ENCODE peak calls at places on chromosomes 3 and 15, in seven cellular contexts. One of them, this sample, is unnamed.

GRCh38 chr3:133837487-133838295 is 32.1 kb downstream of the SRPRB start:
- DNase-seq in heart left ventricle: no peak
- DNase-seq in natural killer cell treated with Interleukin-12 subunit alpha and Interleukin-12 subunit beta and Interleukin-15 and Interleukin-18, amount 100 ng/mL, for 72 hours: peak
- DNase-seq in BJ: no peak
- DNase-seq in COLO829: no peak
- DNase-seq in effector memory CD4-positive, alpha-beta T cell: no peak
- DNase-seq in CD4-positive, alpha-beta T cell: no peak
- DNase-seq in this sample: no peak

GRCh38 chr15:88664151-88664778 is 25.4 kb downstream of the ISG20 start:
- DNase-seq in heart left ventricle: no peak
- DNase-seq in natural killer cell treated with Interleukin-12 subunit alpha and Interleukin-12 subunit beta and Interleukin-15 and Interleukin-18, amount 100 ng/mL, for 72 hours: no peak
- DNase-seq in BJ: no peak
- DNase-seq in COLO829: no peak
- DNase-seq in effector memory CD4-positive, alpha-beta T cell: peak
- DNase-seq in CD4-positive, alpha-beta T cell: peak
- DNase-seq in this sample: no peak

GRCh38 chr3:36546196-36546595 is 165.9 kb downstream of the STAC start:
- DNase-seq in heart left ventricle: no peak
- DNase-seq in natural killer cell treated with Interleukin-12 subunit alpha and Interleukin-12 subunit beta and Interleukin-15 and Interleukin-18, amount 100 ng/mL, for 72 hours: no peak
- DNase-seq in BJ: no peak
- DNase-seq in COLO829: no peak
- DNase-seq in effector memory CD4-positive, alpha-beta T cell: no peak
- DNase-seq in CD4-positive, alpha-beta T cell: no peak
- DNase-seq in this sample: no peak

GRCh38 chr3:171825222-171825828 is 15.0 kb upstream of the PLD1 start:
- DNase-seq in heart left ventricle: no peak
- DNase-seq in natural killer cell treated with Interleukin-12 subunit alpha and Interleukin-12 subunit beta and Interleukin-15 and Interleukin-18, amount 100 ng/mL, for 72 hours: no peak
- DNase-seq in BJ: peak
- DNase-seq in COLO829: no peak
- DNase-seq in effector memory CD4-positive, alpha-beta T cell: no peak
- DNase-seq in CD4-positive, alpha-beta T cell: no peak
- DNase-seq in this sample: peak

GRCh38 chr3:134359121-134360010 is 14.9 kb downstream of the AMOTL2 start:
- DNase-seq in heart left ventricle: peak
- DNase-seq in natural killer cell treated with Interleukin-12 subunit alpha and Interleukin-12 subunit beta and Interleukin-15 and Interleukin-18, amount 100 ng/mL, for 72 hours: peak
- DNase-seq in BJ: no peak
- DNase-seq in COLO829: no peak
- DNase-seq in effector memory CD4-positive, alpha-beta T cell: no peak
- DNase-seq in CD4-positive, alpha-beta T cell: no peak
- DNase-seq in this sample: no peak

GRCh38 chr3:13294442-13295351 is 125.4 kb downstream of the NUP210 start:
- DNase-seq in heart left ventricle: no peak
- DNase-seq in natural killer cell treated with Interleukin-12 subunit alpha and Interleukin-12 subunit beta and Interleukin-15 and Interleukin-18, amount 100 ng/mL, for 72 hours: no peak
- DNase-seq in BJ: no peak
- DNase-seq in COLO829: no peak
- DNase-seq in effector memory CD4-positive, alpha-beta T cell: no peak
- DNase-seq in CD4-positive, alpha-beta T cell: no peak
- DNase-seq in this sample: no peak

GRCh38 chr15:88241060-88241459 is 15.5 kb downstream of the NTRK3 start:
- DNase-seq in heart left ventricle: no peak
- DNase-seq in natural killer cell treated with Interleukin-12 subunit alpha and Interleukin-12 subunit beta and Interleukin-15 and Interleukin-18, amount 100 ng/mL, for 72 hours: no peak
- DNase-seq in BJ: no peak
- DNase-seq in COLO829: no peak
- DNase-seq in effector memory CD4-positive, alpha-beta T cell: no peak
- DNase-seq in CD4-positive, alpha-beta T cell: no peak
- DNase-seq in this sample: no peak

GRCh38 chr3:116140100-116140689 is 305.1 kb downstream of the LSAMP start:
- DNase-seq in heart left ventricle: no peak
- DNase-seq in natural killer cell treated with Interleukin-12 subunit alpha and Interleukin-12 subunit beta and Interleukin-15 and Interleukin-18, amount 100 ng/mL, for 72 hours: no peak
- DNase-seq in BJ: no peak
- DNase-seq in COLO829: peak
- DNase-seq in effector memory CD4-positive, alpha-beta T cell: no peak
- DNase-seq in CD4-positive, alpha-beta T cell: no peak
- DNase-seq in this sample: no peak

GRCh38 chr15:86167816-86168215 is 88.1 kb downstream of the AGBL1 start:
- DNase-seq in heart left ventricle: no peak
- DNase-seq in natural killer cell treated with Interleukin-12 subunit alpha and Interleukin-12 subunit beta and Interleukin-15 and Interleukin-18, amount 100 ng/mL, for 72 hours: no peak
- DNase-seq in BJ: no peak
- DNase-seq in COLO829: peak
- DNase-seq in effector memory CD4-positive, alpha-beta T cell: no peak
- DNase-seq in CD4-positive, alpha-beta T cell: no peak
- DNase-seq in this sample: no peak

GRCh38 chr3:34067442-34068130 is 269.2 kb downstream of the PDCD6IP start:
- DNase-seq in heart left ventricle: no peak
- DNase-seq in natural killer cell treated with Interleukin-12 subunit alpha and Interleukin-12 subunit beta and Interleukin-15 and Interleukin-18, amount 100 ng/mL, for 72 hours: no peak
- DNase-seq in BJ: no peak
- DNase-seq in COLO829: no peak
- DNase-seq in effector memory CD4-positive, alpha-beta T cell: no peak
- DNase-seq in CD4-positive, alpha-beta T cell: no peak
- DNase-seq in this sample: no peak

GRCh38 chr3:126464093-126464492 is 11.6 kb downstream of the ZXDC start:
- DNase-seq in heart left ventricle: no peak
- DNase-seq in natural killer cell treated with Interleukin-12 subunit alpha and Interleukin-12 subunit beta and Interleukin-15 and Interleukin-18, amount 100 ng/mL, for 72 hours: peak
- DNase-seq in BJ: no peak
- DNase-seq in COLO829: no peak
- DNase-seq in effector memory CD4-positive, alpha-beta T cell: no peak
- DNase-seq in CD4-positive, alpha-beta T cell: no peak
- DNase-seq in this sample: no peak

GRCh38 chr15:77026501-77027110 is 31.7 kb downstream of the PSTPIP1 start:
- DNase-seq in heart left ventricle: peak
- DNase-seq in natural killer cell treated with Interleukin-12 subunit alpha and Interleukin-12 subunit beta and Interleukin-15 and Interleukin-18, amount 100 ng/mL, for 72 hours: peak
- DNase-seq in BJ: no peak
- DNase-seq in COLO829: no peak
- DNase-seq in effector memory CD4-positive, alpha-beta T cell: no peak
- DNase-seq in CD4-positive, alpha-beta T cell: no peak
- DNase-seq in this sample: no peak

GRCh38 chr3:194687638-194688206 is 2.0 kb downstream of the FAM43A start:
- DNase-seq in heart left ventricle: peak
- DNase-seq in natural killer cell treated with Interleukin-12 subunit alpha and Interleukin-12 subunit beta and Interleukin-15 and Interleukin-18, amount 100 ng/mL, for 72 hours: peak
- DNase-seq in BJ: no peak
- DNase-seq in COLO829: no peak
- DNase-seq in effector memory CD4-positive, alpha-beta T cell: peak
- DNase-seq in CD4-positive, alpha-beta T cell: peak
- DNase-seq in this sample: no peak

GRCh38 chr3:159187232-159187631 is 385.4 kb downstream of the MFSD1 start:
- DNase-seq in heart left ventricle: no peak
- DNase-seq in natural killer cell treated with Interleukin-12 subunit alpha and Interleukin-12 subunit beta and Interleukin-15 and Interleukin-18, amount 100 ng/mL, for 72 hours: no peak
- DNase-seq in BJ: no peak
- DNase-seq in COLO829: no peak
- DNase-seq in effector memory CD4-positive, alpha-beta T cell: no peak
- DNase-seq in CD4-positive, alpha-beta T cell: no peak
- DNase-seq in this sample: no peak

GRCh38 chr15:90729266-90729665 is 12.1 kb downstream of the BLM start:
- DNase-seq in heart left ventricle: no peak
- DNase-seq in natural killer cell treated with Interleukin-12 subunit alpha and Interleukin-12 subunit beta and Interleukin-15 and Interleukin-18, amount 100 ng/mL, for 72 hours: no peak
- DNase-seq in BJ: no peak
- DNase-seq in COLO829: no peak
- DNase-seq in effector memory CD4-positive, alpha-beta T cell: no peak
- DNase-seq in CD4-positive, alpha-beta T cell: no peak
- DNase-seq in this sample: no peak

GRCh38 chr15:58434334-58434888 is 2.6 kb downstream of the LIPC start:
- DNase-seq in heart left ventricle: no peak
- DNase-seq in natural killer cell treated with Interleukin-12 subunit alpha and Interleukin-12 subunit beta and Interleukin-15 and Interleukin-18, amount 100 ng/mL, for 72 hours: no peak
- DNase-seq in BJ: no peak
- DNase-seq in COLO829: no peak
- DNase-seq in effector memory CD4-positive, alpha-beta T cell: no peak
- DNase-seq in CD4-positive, alpha-beta T cell: no peak
- DNase-seq in this sample: no peak

GRCh38 chr3:196422976-196423781 is 9.0 kb downstream of the UBXN7 start:
- DNase-seq in heart left ventricle: peak
- DNase-seq in natural killer cell treated with Interleukin-12 subunit alpha and Interleukin-12 subunit beta and Interleukin-15 and Interleukin-18, amount 100 ng/mL, for 72 hours: no peak
- DNase-seq in BJ: no peak
- DNase-seq in COLO829: no peak
- DNase-seq in effector memory CD4-positive, alpha-beta T cell: no peak
- DNase-seq in CD4-positive, alpha-beta T cell: no peak
- DNase-seq in this sample: no peak

GRCh38 chr15:39127925-39128617 is 452.8 kb upstream of the THBS1 start:
- DNase-seq in heart left ventricle: no peak
- DNase-seq in natural killer cell treated with Interleukin-12 subunit alpha and Interleukin-12 subunit beta and Interleukin-15 and Interleukin-18, amount 100 ng/mL, for 72 hours: no peak
- DNase-seq in BJ: no peak
- DNase-seq in COLO829: no peak
- DNase-seq in effector memory CD4-positive, alpha-beta T cell: no peak
- DNase-seq in CD4-positive, alpha-beta T cell: no peak
- DNase-seq in this sample: peak

GRCh38 chr3:88809993-88810392 is 297.4 kb upstream of the EPHA3 start:
- DNase-seq in heart left ventricle: no peak
- DNase-seq in natural killer cell treated with Interleukin-12 subunit alpha and Interleukin-12 subunit beta and Interleukin-15 and Interleukin-18, amount 100 ng/mL, for 72 hours: no peak
- DNase-seq in BJ: no peak
- DNase-seq in COLO829: no peak
- DNase-seq in effector memory CD4-positive, alpha-beta T cell: no peak
- DNase-seq in CD4-positive, alpha-beta T cell: no peak
- DNase-seq in this sample: no peak

GRCh38 chr15:85474700-85475316 is 94.4 kb downstream of the AKAP13 start:
- DNase-seq in heart left ventricle: no peak
- DNase-seq in natural killer cell treated with Interleukin-12 subunit alpha and Interleukin-12 subunit beta and Interleukin-15 and Interleukin-18, amount 100 ng/mL, for 72 hours: no peak
- DNase-seq in BJ: no peak
- DNase-seq in COLO829: no peak
- DNase-seq in effector memory CD4-positive, alpha-beta T cell: no peak
- DNase-seq in CD4-positive, alpha-beta T cell: no peak
- DNase-seq in this sample: no peak

GRCh38 chr3:133983126-133983525 is 46.6 kb downstream of the SLCO2A1 start:
- DNase-seq in heart left ventricle: no peak
- DNase-seq in natural killer cell treated with Interleukin-12 subunit alpha and Interleukin-12 subunit beta and Interleukin-15 and Interleukin-18, amount 100 ng/mL, for 72 hours: no peak
- DNase-seq in BJ: no peak
- DNase-seq in COLO829: no peak
- DNase-seq in effector memory CD4-positive, alpha-beta T cell: no peak
- DNase-seq in CD4-positive, alpha-beta T cell: no peak
- DNase-seq in this sample: no peak

GRCh38 chr3:186570941-186571643 is 572 bp downstream of the DNAJB11 start:
- DNase-seq in heart left ventricle: no peak
- DNase-seq in natural killer cell treated with Interleukin-12 subunit alpha and Interleukin-12 subunit beta and Interleukin-15 and Interleukin-18, amount 100 ng/mL, for 72 hours: no peak
- DNase-seq in BJ: no peak
- DNase-seq in COLO829: no peak
- DNase-seq in effector memory CD4-positive, alpha-beta T cell: no peak
- DNase-seq in CD4-positive, alpha-beta T cell: no peak
- DNase-seq in this sample: no peak

GRCh38 chr3:102112706-102113230 is 263.5 kb downstream of the NFKBIZ start:
- DNase-seq in heart left ventricle: no peak
- DNase-seq in natural killer cell treated with Interleukin-12 subunit alpha and Interleukin-12 subunit beta and Interleukin-15 and Interleukin-18, amount 100 ng/mL, for 72 hours: no peak
- DNase-seq in BJ: no peak
- DNase-seq in COLO829: no peak
- DNase-seq in effector memory CD4-positive, alpha-beta T cell: no peak
- DNase-seq in CD4-positive, alpha-beta T cell: no peak
- DNase-seq in this sample: no peak

GRCh38 chr3:112604536-112604935 is 36.4 kb downstream of the CCDC80 start:
- DNase-seq in heart left ventricle: no peak
- DNase-seq in natural killer cell treated with Interleukin-12 subunit alpha and Interleukin-12 subunit beta and Interleukin-15 and Interleukin-18, amount 100 ng/mL, for 72 hours: no peak
- DNase-seq in BJ: peak
- DNase-seq in COLO829: no peak
- DNase-seq in effector memory CD4-positive, alpha-beta T cell: no peak
- DNase-seq in CD4-positive, alpha-beta T cell: no peak
- DNase-seq in this sample: peak

GRCh38 chr15:63826513-63826912 is 7.2 kb downstream of the HERC1 start:
- DNase-seq in heart left ventricle: no peak
- DNase-seq in natural killer cell treated with Interleukin-12 subunit alpha and Interleukin-12 subunit beta and Interleukin-15 and Interleukin-18, amount 100 ng/mL, for 72 hours: no peak
- DNase-seq in BJ: no peak
- DNase-seq in COLO829: no peak
- DNase-seq in effector memory CD4-positive, alpha-beta T cell: no peak
- DNase-seq in CD4-positive, alpha-beta T cell: no peak
- DNase-seq in this sample: no peak

GRCh38 chr15:41219381-41219780 is 11.2 kb downstream of the EXD1 start:
- DNase-seq in heart left ventricle: no peak
- DNase-seq in natural killer cell treated with Interleukin-12 subunit alpha and Interleukin-12 subunit beta and Interleukin-15 and Interleukin-18, amount 100 ng/mL, for 72 hours: no peak
- DNase-seq in BJ: no peak
- DNase-seq in COLO829: no peak
- DNase-seq in effector memory CD4-positive, alpha-beta T cell: no peak
- DNase-seq in CD4-positive, alpha-beta T cell: no peak
- DNase-seq in this sample: no peak

This sample was measured in HTR-8/SVneo.